ENCODE peak calls at places on chromosomes 7 and 10, in seven cellular contexts. K, Q, G, X, O, L and P are unnamed samples.

GRCh38 chr10:35916791-35917190 is 274.7 kb upstream of the FZD8 start:
- DNase-seq in G (no peak), K (no peak), L (no peak), O (no peak), Q (no peak), X (peak; percentile 48), P (no peak)

GRCh38 chr7:155961241-155962190 is 149.3 kb upstream of the SHH start:
- DNase-seq in O (no peak), Q (peak; percentile 31), K (no peak), G (no peak), L (no peak), X (no peak), P (peak; percentile 51)

GRCh38 chr7:81029523-81029922 is 110.7 kb upstream of the SEMA3C start:
- DNase-seq in Q (no peak), L (no peak), G (no peak), K (no peak), O (no peak), X (no peak), P (no peak)

GRCh38 chr7:50164552-50165220 is 71.6 kb upstream of the ZPBP start:
- DNase-seq in O (no peak), X (no peak), L (no peak), K (no peak), Q (no peak), G (no peak), P (no peak)

GRCh38 chr7:47724335-47724982 is 142.5 kb upstream of the TNS3 start:
- DNase-seq in G (peak; percentile 74), L (no peak), K (no peak), X (peak; percentile 53), Q (no peak), O (peak; percentile 74), P (peak; percentile 63)

GRCh38 chr10:43076311-43076875 is 476 bp upstream of the RET start:
- DNase-seq in G (no peak), X (peak; percentile 60), Q (peak; percentile 7), K (peak; percentile 44), O (no peak), L (no peak), P (peak; percentile 82)

GRCh38 chr10:130647341-130647740 is 511.1 kb downstream of the GLRX3 start:
- DNase-seq in O (no peak), X (no peak), L (no peak), Q (no peak), K (no peak), G (no peak), P (no peak)

GRCh38 chr7:117085275-117085674 is 132.0 kb downstream of the ST7 start:
- DNase-seq in O (no peak), X (no peak), L (no peak), Q (no peak), G (no peak), K (no peak), P (no peak)

GRCh38 chr10:91389636-91390512 is 20.3 kb upstream of the HECTD2 start:
- DNase-seq in X (peak; percentile 85), Q (peak; percentile 5), L (no peak), K (no peak), O (peak; percentile 64), G (peak; percentile 61), P (no peak)

GRCh38 chr10:7409045-7409731 is 1.6 kb downstream of the SFMBT2 start:
- DNase-seq in L (peak; percentile 58), Q (peak; percentile 71), K (peak; percentile 37), O (no peak), G (no peak), X (peak; percentile 17), P (peak; percentile 79)